ENCODE peak calls at places on chromosome X, in four cellular contexts. V is thoracic aorta, Q is mammary epithelial cell, D is astrocyte of the spinal cord. G is an unnamed sample.

GRCh38 chrX:147917700-147918694 is 6.3 kb downstream of the FMR1 start:
- DNase-seq in V (no peak), Q (no peak), D (peak), G (no peak)

GRCh38 chrX:115952417-115953092 is 218.0 kb upstream of the AGTR2 start:
- DNase-seq in V (no peak), Q (no peak), D (no peak), G (no peak)

GRCh38 chrX:65463550-65463949 is 71.0 kb downstream of the LAS1L start:
- DNase-seq in V (no peak), Q (no peak), D (no peak), G (no peak)

GRCh38 chrX:30246769-30247489 is at the start of gene MAGEB1:
- DNase-seq in V (no peak), Q (no peak), D (no peak), G (no peak)

GRCh38 chrX:49282647-49283011 is 13.0 kb downstream of the PPP1R3F start:
- DNase-seq in V (no peak), Q (no peak), D (peak), G (no peak)

GRCh38 chrX:133593531-133593930 is 178.2 kb upstream of the GPC4 start:
- DNase-seq in V (no peak), Q (no peak), D (no peak), G (no peak)

GRCh38 chrX:2264179-2265030 is 236.4 kb downstream of the DHRSX start:
- DNase-seq in V (no peak), Q (no peak), D (no peak), G (no peak)

GRCh38 chrX:132480581-132481203 is 8.1 kb downstream of the MBNL3 start:
- DNase-seq in V (no peak), Q (peak), D (peak), G (no peak)

GRCh38 chrX:115571712-115572111 is 10.7 kb downstream of the PLS3 start:
- DNase-seq in V (no peak), Q (no peak), D (no peak), G (no peak)

GRCh38 chrX:94831364-94831763 is 1157.4 kb downstream of the FAM133A start:
- DNase-seq in V (no peak), Q (peak), D (peak), G (no peak)

GRCh38 chrX:53085661-53086229 is 3.6 kb downstream of the TSPYL2 start:
- DNase-seq in V (no peak), Q (no peak), D (no peak), G (no peak)

DNA sequence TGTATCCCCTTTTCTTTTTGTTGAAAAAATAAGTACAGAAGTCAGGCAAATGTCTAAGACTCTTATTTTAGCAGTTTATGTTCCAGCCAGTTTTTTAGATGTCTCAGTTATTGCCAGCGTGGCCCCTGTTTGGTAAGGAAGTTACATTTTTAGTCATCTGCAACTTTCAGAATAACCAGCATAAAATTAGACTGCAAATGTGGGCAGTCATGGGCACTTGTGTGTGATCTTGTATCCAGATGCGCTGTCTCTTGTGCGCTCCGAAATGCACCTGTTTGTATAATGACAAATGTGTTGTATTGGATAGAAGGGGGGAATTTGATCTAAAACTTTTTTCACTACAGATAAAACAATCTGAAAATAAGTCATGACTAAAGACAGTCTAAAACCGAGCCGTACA is 44.3 kb upstream of the CLCN4 start:
- DNase-seq in V (no peak), Q (no peak), D (no peak), G (no peak)
- H3K4me3 ChIP-seq in V (no peak), Q (no peak), D (no peak), G (no peak)

DNA sequence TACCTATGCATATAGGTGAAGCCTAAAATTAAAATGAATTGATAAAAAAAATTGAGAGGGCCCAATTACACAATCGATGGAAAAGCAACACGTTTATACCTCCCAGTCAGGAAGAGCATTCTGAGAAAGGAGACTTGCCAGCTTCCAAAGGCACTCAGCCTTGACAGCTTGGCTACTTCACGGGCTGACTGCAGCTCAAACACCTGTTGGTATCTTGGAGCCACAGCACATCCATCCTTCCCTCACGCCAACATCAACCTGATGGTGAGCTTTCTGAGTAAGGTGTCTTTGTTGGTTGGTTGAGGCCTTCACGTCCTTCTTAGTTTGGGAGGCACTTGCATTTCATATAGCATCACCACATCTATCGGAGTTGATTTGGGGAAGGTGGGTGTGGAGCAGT is 598.9 kb upstream of the DIPK2B start:
- DNase-seq in V (no peak), Q (no peak), D (no peak), G (no peak)
- H3K4me3 ChIP-seq in V (peak), Q (no peak), D (no peak), G (no peak)

GRCh38 chrX:9677098-9677739 is 88.4 kb downstream of the GPR143 start:
- DNase-seq in V (no peak), Q (no peak), D (peak), G (no peak)
- H3K4me3 ChIP-seq in V (no peak), Q (no peak), D (no peak), G (no peak)

GRCh38 chrX:139198936-139199335 is 331.6 kb upstream of the F9 start:
- DNase-seq in V (no peak), Q (no peak), D (no peak), G (no peak)

GRCh38 chrX:139192386-139192961 is 338.1 kb upstream of the F9 start:
- DNase-seq in V (no peak), Q (no peak), D (no peak), G (no peak)

GRCh38 chrX:139191746-139192385 is 338.7 kb upstream of the F9 start:
- DNase-seq in V (no peak), Q (no peak), D (no peak), G (no peak)

GRCh38 chrX:139196890-139197289 is 333.6 kb upstream of the F9 start:
- DNase-seq in V (no peak), Q (no peak), D (no peak), G (no peak)

GRCh38 chrX:139194571-139195280 is 335.8 kb upstream of the F9 start:
- DNase-seq in V (no peak), Q (peak), D (no peak), G (no peak)
- H3K4me3 ChIP-seq in V (peak), Q (peak), D (peak), G (peak)

DNA sequence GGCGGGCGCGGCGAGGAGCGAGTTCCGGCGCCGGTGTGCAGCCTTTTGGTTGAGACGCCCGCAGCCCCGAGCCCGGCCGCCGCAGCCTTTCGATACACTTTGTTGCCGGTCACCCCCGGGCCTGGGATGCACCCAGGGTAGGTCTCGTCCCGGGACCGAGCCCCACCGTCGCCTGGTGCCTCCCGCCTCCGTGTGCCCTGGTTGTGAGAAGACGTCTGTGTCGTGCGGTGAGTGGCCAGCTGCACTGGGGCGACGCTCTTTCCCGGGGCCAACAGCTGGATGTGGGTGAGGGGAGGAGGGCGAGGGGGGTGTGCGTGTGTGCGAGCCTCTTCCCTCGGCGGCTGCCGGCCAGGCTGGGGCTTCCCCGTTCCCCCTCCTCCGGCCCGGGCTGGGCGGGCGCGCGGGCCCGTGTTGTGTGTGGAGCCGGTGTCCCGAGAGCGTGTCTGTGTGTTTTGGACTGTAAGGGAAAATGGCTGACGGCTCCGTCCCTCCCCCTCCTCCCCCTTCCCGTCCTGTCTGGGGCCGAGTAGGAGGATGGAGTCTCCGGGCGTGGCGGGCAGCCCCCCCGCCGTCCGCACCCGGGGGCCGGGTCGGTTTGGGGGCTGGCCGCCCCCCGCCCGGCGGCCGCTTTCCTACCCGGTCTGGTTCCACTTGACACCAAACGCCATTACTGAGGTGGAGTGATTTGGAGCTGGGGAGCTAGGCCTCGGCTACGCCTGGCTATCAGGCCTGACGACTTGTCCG is 810 bp downstream of the USP9X start:
- DNase-seq in V (no peak), Q (peak), D (peak), G (no peak)
- H3K4me3 ChIP-seq in V (peak), Q (peak), D (peak), G (peak)

DNA sequence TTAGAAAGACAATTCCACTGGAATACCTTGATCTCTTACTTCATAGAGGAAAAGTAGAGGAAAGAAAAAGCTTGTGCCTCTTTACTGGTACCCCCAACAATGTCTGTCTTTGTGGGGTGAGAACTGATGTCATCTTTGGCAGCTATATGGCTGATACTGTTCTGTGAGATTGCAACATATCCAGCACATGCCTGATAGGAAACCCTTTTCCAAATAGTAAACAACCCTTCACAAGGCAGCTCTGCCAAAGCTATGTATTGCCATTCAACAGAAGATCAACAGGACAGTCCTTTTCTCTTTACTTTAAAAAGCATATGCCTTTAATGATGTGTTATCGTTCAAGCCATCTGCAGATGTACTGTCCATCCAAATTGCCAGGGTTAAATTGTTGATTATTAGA is 105.9 kb downstream of the IL1RAPL1 start:
- DNase-seq in V (no peak), Q (no peak), D (no peak), G (no peak)
- H3K4me3 ChIP-seq in V (no peak), Q (no peak), D (no peak), G (no peak)

GRCh38 chrX:9693307-9694001 is 72.2 kb downstream of the GPR143 start:
- DNase-seq in V (no peak), Q (no peak), D (no peak), G (no peak)
- H3K4me3 ChIP-seq in V (no peak), Q (no peak), D (no peak), G (no peak)

GRCh38 chrX:120036704-120037103 is 40.8 kb downstream of the RHOXF2B start:
- DNase-seq in V (no peak), Q (no peak), D (no peak), G (no peak)
- H3K4me3 ChIP-seq in V (no peak), Q (no peak), D (no peak), G (no peak)